ENCODE peak calls at places on chromosomes 7 and 10, in four cellular contexts. M is RWPE1, H is uterus, K is pancreas. Z is an unnamed sample.

GRCh38 chr10:122263971-122264370 is 7.1 kb upstream of the BTBD16 start:
- DNase-seq in M (peak; percentile 73), H (no peak), K (no peak), Z (no peak)

GRCh38 chr10:75347211-75347610 is 54.4 kb downstream of the ZNF503 start:
- DNase-seq in M (no peak), H (no peak), K (no peak), Z (no peak)

GRCh38 chr10:98374176-98374969 is 40.6 kb downstream of the PYROXD2 start:
- DNase-seq in M (peak; percentile 73), H (no peak), K (no peak), Z (no peak)

GRCh38 chr7:141585592-141586510 is 34.6 kb downstream of the AGK start:
- DNase-seq in M (peak; percentile 49), H (no peak), K (no peak), Z (no peak)

GRCh38 chr10:77350711-77351119 is 286.9 kb downstream of the KCNMA1 start:
- DNase-seq in M (peak; percentile 100), H (peak; percentile 59), K (no peak), Z (no peak)

GRCh38 chr7:55160539-55160938 is 141.7 kb downstream of the EGFR start:
- DNase-seq in M (no peak), H (no peak), K (no peak), Z (no peak)

GRCh38 chr7:158740013-158740656 is 35.5 kb upstream of the NCAPG2 start:
- DNase-seq in M (peak; percentile 21), H (peak; percentile 26), K (no peak), Z (peak; percentile 51)

GRCh38 chr10:23474081-23474480 is 35.2 kb downstream of the OTUD1 start:
- DNase-seq in M (no peak), H (no peak), K (no peak), Z (no peak)

GRCh38 chr10:61830072-61830845 is 71.2 kb upstream of the ARID5B start:
- DNase-seq in M (no peak), H (no peak), K (no peak), Z (no peak)

GRCh38 chr7:134750083-134751062 is 29.1 kb upstream of the CALD1 start:
- DNase-seq in M (no peak), H (peak; percentile 30), K (peak; percentile 63), Z (no peak)

GRCh38 chr10:48634198-48634983 is 29.5 kb upstream of the ARHGAP22 start:
- DNase-seq in M (no peak), H (no peak), K (no peak), Z (no peak)

GRCh38 chr7:34842782-34843181 is 184.8 kb downstream of the NPSR1 start:
- DNase-seq in M (no peak), H (no peak), K (no peak), Z (no peak)

GRCh38 chr7:135449467-135449866 is 60.4 kb downstream of the CNOT4 start:
- DNase-seq in M (no peak), H (no peak), K (no peak), Z (no peak)

GRCh38 chr10:130137077-130137448 is 872 bp downstream of the GLRX3 start:
- DNase-seq in M (peak; percentile 28), H (no peak), K (no peak), Z (no peak)

GRCh38 chr7:69595415-69595814 is 2.9 kb upstream of the AUTS2 start:
- DNase-seq in M (no peak), H (no peak), K (no peak), Z (no peak)

GRCh38 chr10:16987129-16987670 is 142.4 kb downstream of the CUBN start:
- DNase-seq in M (peak; percentile 22), H (no peak), K (no peak), Z (no peak)

GRCh38 chr7:122710951-122711350 is 8.2 kb upstream of the RNF148 start:
- DNase-seq in M (no peak), H (no peak), K (no peak), Z (no peak)

GRCh38 chr7:106514887-106515286 is 146.1 kb downstream of the CCDC71L start:
- DNase-seq in M (no peak), H (peak; percentile 24), K (no peak), Z (no peak)

GRCh38 chr7:40746841-40747556 is 612.2 kb downstream of the SUGCT start:
- DNase-seq in M (no peak), H (no peak), K (no peak), Z (no peak)

GRCh38 chr7:135901585-135902540 is 75.3 kb downstream of the MTPN start:
- DNase-seq in M (no peak), H (no peak), K (no peak), Z (no peak)

GRCh38 chr7:41878331-41879112 is 175.6 kb upstream of the INHBA start:
- DNase-seq in M (no peak), H (no peak), K (no peak), Z (no peak)

GRCh38 chr7:102916426-102916825 is 3.6 kb downstream of the LRRC17 start:
- DNase-seq in M (peak; percentile 56), H (no peak), K (no peak), Z (no peak)

GRCh38 chr10:113487154-113487553 is 65.7 kb upstream of the HABP2 start:
- DNase-seq in M (no peak), H (no peak), K (no peak), Z (no peak)

GRCh38 chr7:30922596-30922995 is 10.9 kb downstream of the AQP1 start:
- DNase-seq in M (no peak), H (no peak), K (peak; percentile 30), Z (peak; percentile 50)

GRCh38 chr10:46225597-46225996 is 61.2 kb upstream of the ANTXRL start:
- DNase-seq in M (no peak), H (no peak), K (peak; percentile 37), Z (peak; percentile 61)

GRCh38 chr7:127809285-127809702 is 157.3 kb downstream of the SND1 start:
- DNase-seq in M (peak; percentile 48), H (no peak), K (no peak), Z (no peak)

GRCh38 chr10:116697816-116698215 is 44.5 kb downstream of the HSPA12A start:
- DNase-seq in M (no peak), H (no peak), K (no peak), Z (no peak)

GRCh38 chr7:64618785-64619456 is 47.0 kb upstream of the ZNF107 start:
- DNase-seq in M (peak; percentile 17), H (no peak), K (no peak), Z (no peak)

GRCh38 chr10:117441366-117441765 is 66.1 kb upstream of the PDZD8 start:
- DNase-seq in M (no peak), H (no peak), K (no peak), Z (no peak)

GRCh38 chr7:2819161-2819953 is 24.8 kb downstream of the GNA12 start:
- DNase-seq in M (no peak), H (no peak), K (no peak), Z (no peak)

GRCh38 chr10:78382776-78383175 is 349.1 kb downstream of the RPS24 start:
- DNase-seq in M (no peak), H (no peak), K (no peak), Z (no peak)

GRCh38 chr7:154699421-154699820 is 303.5 kb downstream of the PAXIP1 start:
- DNase-seq in M (no peak), H (no peak), K (no peak), Z (no peak)

DNA sequence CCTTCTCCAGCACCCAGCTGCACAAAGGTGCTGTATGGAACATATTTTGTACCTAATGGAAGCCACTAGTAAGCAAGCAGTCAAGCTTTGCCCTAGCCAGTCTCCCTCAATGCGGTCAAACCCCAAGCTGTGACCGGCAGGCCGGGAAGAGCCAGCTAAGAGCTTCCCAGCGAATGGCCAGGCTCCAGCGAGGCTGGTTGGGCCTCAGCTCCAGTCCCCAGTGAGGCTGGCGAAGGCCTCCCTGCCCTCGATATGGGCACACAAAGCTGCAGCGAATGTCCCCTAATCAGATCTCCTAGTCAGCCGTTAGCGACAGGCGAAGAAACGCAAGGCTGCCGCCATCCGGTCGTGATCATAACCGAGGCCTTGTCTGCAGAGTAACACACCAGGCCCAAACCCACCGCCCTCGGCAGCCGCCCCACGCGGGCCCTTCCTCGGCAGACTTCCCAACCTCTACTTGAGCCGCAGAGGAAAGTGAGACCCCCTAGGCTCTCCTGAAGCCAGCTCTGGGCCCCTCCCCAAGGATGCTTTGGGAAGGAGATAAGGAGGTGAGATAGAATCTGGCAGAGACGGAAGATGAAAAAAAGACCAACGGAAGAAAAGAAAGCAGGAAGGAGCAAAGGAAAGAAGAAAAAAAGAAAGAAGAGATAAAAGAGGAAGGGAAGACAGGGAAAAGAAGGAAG is 3.1 kb upstream of the HOXA9 start:
- DNase-seq in M (no peak), H (peak; percentile 71), K (peak; percentile 59), Z (no peak)
- TF ChIP-seq CTCF in M (peak; percentile 52), H (no peak), K (no peak), Z (no peak)

GRCh38 chr10:21020545-21020944 is 123.4 kb upstream of the NEBL start:
- DNase-seq in M (peak; percentile 16), H (no peak), K (no peak), Z (no peak)
- TF ChIP-seq CTCF in M (no peak), H (no peak), K (no peak), Z (peak; percentile 35)

GRCh38 chr10:58393317-58393716 is 8.1 kb downstream of the TFAM start:
- DNase-seq in M (no peak), H (no peak), K (no peak), Z (no peak)
- TF ChIP-seq CTCF in M (no peak), H (no peak), K (no peak), Z (no peak)

DNA sequence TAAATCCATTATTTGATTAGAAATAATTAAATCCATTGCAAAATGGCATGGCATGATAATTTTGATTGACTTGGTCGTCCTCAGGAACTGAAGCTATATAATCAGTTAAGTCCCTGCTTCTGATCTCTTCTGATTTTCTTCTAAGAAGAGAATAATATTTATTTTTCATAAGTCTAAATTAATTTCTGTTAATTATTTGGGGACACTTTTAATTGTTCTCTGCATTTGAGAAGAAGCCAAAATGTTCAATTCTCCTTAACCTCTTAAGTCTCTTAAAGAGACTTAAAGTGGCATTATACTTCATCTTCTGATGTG is 67.2 kb downstream of the CAV1 start:
- DNase-seq in M (no peak), H (no peak), K (no peak), Z (no peak)
- TF ChIP-seq CTCF in M (peak; percentile 50), H (no peak), K (no peak), Z (peak; percentile 43)

DNA sequence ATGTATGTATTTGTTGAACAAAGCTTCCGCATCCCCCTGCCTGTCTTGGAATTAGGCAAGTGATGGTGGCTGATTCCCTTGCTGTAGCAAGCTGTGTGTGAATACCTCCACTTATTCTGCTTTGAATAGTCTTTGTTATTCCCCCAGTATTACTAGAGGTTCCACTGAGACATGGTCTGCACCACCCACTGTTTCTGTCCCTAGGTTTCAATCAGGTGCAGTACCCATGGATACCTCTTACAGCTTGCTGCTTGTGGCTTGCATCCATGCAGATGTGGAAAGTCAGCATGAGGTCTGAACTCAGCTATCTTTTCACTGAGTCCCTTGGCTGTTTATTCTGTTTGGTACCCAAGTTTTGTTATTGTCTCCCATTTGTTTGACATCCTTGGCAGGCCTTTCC is 447.4 kb downstream of the GRM8 start:
- DNase-seq in M (no peak), H (no peak), K (no peak), Z (no peak)
- TF ChIP-seq CTCF in M (no peak), H (no peak), K (no peak), Z (no peak)

Z was measured in type B pancreatic cell.